ENCODE peak calls at places on chromosome 6, in seven cellular contexts. One of them, this sample, is unnamed.

GRCh38 chr6:137717074-137718073 is 149.7 kb upstream of the TNFAIP3 start:
- DNase-seq in neuronal stem cell: no peak
- DNase-seq in Caco-2: no peak
- DNase-seq in CD8-positive, alpha-beta memory T cell: peak
- DNase-seq in stomach: no peak
- DNase-seq in lung: no peak
- DNase-seq in left ventricle myocardium inferior: no peak
- DNase-seq in this sample: peak

GRCh38 chr6:111011360-111012142 is 29.7 kb downstream of the RPF2 start:
- DNase-seq in Caco-2: peak
- DNase-seq in neuronal stem cell: peak
- DNase-seq in left ventricle myocardium inferior: no peak
- DNase-seq in lung: no peak
- DNase-seq in CD8-positive, alpha-beta memory T cell: no peak
- DNase-seq in stomach: no peak
- DNase-seq in this sample: peak

GRCh38 chr6:165049362-165049761 is 260.0 kb downstream of the C6orf118 start:
- DNase-seq in CD8-positive, alpha-beta memory T cell: no peak
- DNase-seq in neuronal stem cell: peak
- DNase-seq in lung: no peak
- DNase-seq in Caco-2: peak
- DNase-seq in left ventricle myocardium inferior: no peak
- DNase-seq in stomach: no peak
- DNase-seq in this sample: peak

GRCh38 chr6:40733290-40733689 is 146.1 kb upstream of the LRFN2 start:
- DNase-seq in neuronal stem cell: no peak
- DNase-seq in CD8-positive, alpha-beta memory T cell: no peak
- DNase-seq in stomach: no peak
- DNase-seq in lung: no peak
- DNase-seq in left ventricle myocardium inferior: no peak
- DNase-seq in Caco-2: peak
- DNase-seq in this sample: no peak

GRCh38 chr6:165571068-165571682 is 91.9 kb downstream of the PDE10A start:
- DNase-seq in lung: no peak
- DNase-seq in CD8-positive, alpha-beta memory T cell: no peak
- DNase-seq in Caco-2: no peak
- DNase-seq in neuronal stem cell: no peak
- DNase-seq in stomach: no peak
- DNase-seq in left ventricle myocardium inferior: no peak
- DNase-seq in this sample: no peak

GRCh38 chr6:139920027-139920851 is 545.8 kb upstream of the CITED2 start:
- DNase-seq in left ventricle myocardium inferior: no peak
- DNase-seq in CD8-positive, alpha-beta memory T cell: no peak
- DNase-seq in Caco-2: no peak
- DNase-seq in lung: no peak
- DNase-seq in stomach: no peak
- DNase-seq in neuronal stem cell: no peak
- DNase-seq in this sample: no peak

GRCh38 chr6:37481793-37482192 is 17.9 kb downstream of the CCDC167 start:
- DNase-seq in stomach: no peak
- DNase-seq in left ventricle myocardium inferior: no peak
- DNase-seq in neuronal stem cell: no peak
- DNase-seq in lung: no peak
- DNase-seq in CD8-positive, alpha-beta memory T cell: no peak
- DNase-seq in Caco-2: no peak
- DNase-seq in this sample: no peak

GRCh38 chr6:16503919-16504554 is 257.2 kb downstream of the ATXN1 start:
- DNase-seq in Caco-2: no peak
- DNase-seq in stomach: no peak
- DNase-seq in CD8-positive, alpha-beta memory T cell: no peak
- DNase-seq in left ventricle myocardium inferior: no peak
- DNase-seq in lung: no peak
- DNase-seq in neuronal stem cell: no peak
- DNase-seq in this sample: peak

GRCh38 chr6:95120984-95121383 is 456.4 kb upstream of the MANEA start:
- DNase-seq in Caco-2: no peak
- DNase-seq in lung: no peak
- DNase-seq in CD8-positive, alpha-beta memory T cell: no peak
- DNase-seq in neuronal stem cell: no peak
- DNase-seq in left ventricle myocardium inferior: no peak
- DNase-seq in stomach: no peak
- DNase-seq in this sample: no peak

GRCh38 chr6:160534050-160534696 is 129.9 kb downstream of the LPA start:
- DNase-seq in Caco-2: peak
- DNase-seq in lung: peak
- DNase-seq in neuronal stem cell: peak
- DNase-seq in left ventricle myocardium inferior: peak
- DNase-seq in CD8-positive, alpha-beta memory T cell: peak
- DNase-seq in stomach: peak
- DNase-seq in this sample: peak

GRCh38 chr6:119027465-119027864 is 51.0 kb downstream of the FAM184A start:
- DNase-seq in left ventricle myocardium inferior: no peak
- DNase-seq in CD8-positive, alpha-beta memory T cell: no peak
- DNase-seq in neuronal stem cell: no peak
- DNase-seq in lung: no peak
- DNase-seq in stomach: no peak
- DNase-seq in Caco-2: no peak
- DNase-seq in this sample: no peak
- H3K4me3 ChIP-seq in left ventricle myocardium inferior: no peak
- H3K4me3 ChIP-seq in CD8-positive, alpha-beta memory T cell: no peak
- H3K4me3 ChIP-seq in neuronal stem cell: no peak
- H3K4me3 ChIP-seq in lung: no peak
- H3K4me3 ChIP-seq in stomach: no peak
- H3K4me3 ChIP-seq in Caco-2: no peak
- H3K4me3 ChIP-seq in this sample: no peak

GRCh38 chr6:157569543-157569942 is 188.6 kb downstream of the ZDHHC14 start:
- DNase-seq in Caco-2: no peak
- DNase-seq in CD8-positive, alpha-beta memory T cell: no peak
- DNase-seq in lung: no peak
- DNase-seq in left ventricle myocardium inferior: no peak
- DNase-seq in stomach: no peak
- DNase-seq in neuronal stem cell: no peak
- DNase-seq in this sample: peak
- H3K4me3 ChIP-seq in Caco-2: no peak
- H3K4me3 ChIP-seq in CD8-positive, alpha-beta memory T cell: no peak
- H3K4me3 ChIP-seq in lung: no peak
- H3K4me3 ChIP-seq in left ventricle myocardium inferior: no peak
- H3K4me3 ChIP-seq in stomach: no peak
- H3K4me3 ChIP-seq in neuronal stem cell: no peak
- H3K4me3 ChIP-seq in this sample: peak

GRCh38 chr6:11428895-11429294 is 108.7 kb upstream of the TMEM170B start:
- DNase-seq in lung: no peak
- DNase-seq in left ventricle myocardium inferior: no peak
- DNase-seq in CD8-positive, alpha-beta memory T cell: no peak
- DNase-seq in neuronal stem cell: no peak
- DNase-seq in stomach: no peak
- DNase-seq in Caco-2: no peak
- DNase-seq in this sample: no peak
- H3K4me3 ChIP-seq in lung: no peak
- H3K4me3 ChIP-seq in left ventricle myocardium inferior: no peak
- H3K4me3 ChIP-seq in CD8-positive, alpha-beta memory T cell: no peak
- H3K4me3 ChIP-seq in neuronal stem cell: no peak
- H3K4me3 ChIP-seq in stomach: no peak
- H3K4me3 ChIP-seq in Caco-2: no peak
- H3K4me3 ChIP-seq in this sample: no peak

GRCh38 chr6:156662025-156662445 is 115.1 kb upstream of the ARID1B start:
- DNase-seq in neuronal stem cell: no peak
- DNase-seq in lung: no peak
- DNase-seq in Caco-2: peak
- DNase-seq in CD8-positive, alpha-beta memory T cell: no peak
- DNase-seq in stomach: no peak
- DNase-seq in left ventricle myocardium inferior: no peak
- DNase-seq in this sample: peak
- H3K4me3 ChIP-seq in neuronal stem cell: no peak
- H3K4me3 ChIP-seq in lung: no peak
- H3K4me3 ChIP-seq in Caco-2: no peak
- H3K4me3 ChIP-seq in CD8-positive, alpha-beta memory T cell: no peak
- H3K4me3 ChIP-seq in stomach: no peak
- H3K4me3 ChIP-seq in left ventricle myocardium inferior: no peak
- H3K4me3 ChIP-seq in this sample: no peak

GRCh38 chr6:166623318-166623717 is 3.7 kb downstream of the RPS6KA2 start:
- DNase-seq in CD8-positive, alpha-beta memory T cell: no peak
- DNase-seq in stomach: no peak
- DNase-seq in neuronal stem cell: no peak
- DNase-seq in left ventricle myocardium inferior: no peak
- DNase-seq in lung: peak
- DNase-seq in Caco-2: no peak
- DNase-seq in this sample: no peak

GRCh38 chr6:166619912-166620311 is 7.1 kb downstream of the RPS6KA2 start:
- DNase-seq in Caco-2: no peak
- DNase-seq in left ventricle myocardium inferior: no peak
- DNase-seq in CD8-positive, alpha-beta memory T cell: no peak
- DNase-seq in stomach: peak
- DNase-seq in lung: peak
- DNase-seq in neuronal stem cell: no peak
- DNase-seq in this sample: no peak

GRCh38 chr6:166620478-166621113 is 6.5 kb downstream of the RPS6KA2 start:
- DNase-seq in neuronal stem cell: no peak
- DNase-seq in CD8-positive, alpha-beta memory T cell: no peak
- DNase-seq in left ventricle myocardium inferior: no peak
- DNase-seq in Caco-2: no peak
- DNase-seq in lung: no peak
- DNase-seq in stomach: no peak
- DNase-seq in this sample: no peak

GRCh38 chr6:166618866-166619761 is 7.9 kb downstream of the RPS6KA2 start:
- DNase-seq in left ventricle myocardium inferior: no peak
- DNase-seq in Caco-2: no peak
- DNase-seq in lung: no peak
- DNase-seq in CD8-positive, alpha-beta memory T cell: no peak
- DNase-seq in stomach: no peak
- DNase-seq in neuronal stem cell: no peak
- DNase-seq in this sample: no peak

DNA sequence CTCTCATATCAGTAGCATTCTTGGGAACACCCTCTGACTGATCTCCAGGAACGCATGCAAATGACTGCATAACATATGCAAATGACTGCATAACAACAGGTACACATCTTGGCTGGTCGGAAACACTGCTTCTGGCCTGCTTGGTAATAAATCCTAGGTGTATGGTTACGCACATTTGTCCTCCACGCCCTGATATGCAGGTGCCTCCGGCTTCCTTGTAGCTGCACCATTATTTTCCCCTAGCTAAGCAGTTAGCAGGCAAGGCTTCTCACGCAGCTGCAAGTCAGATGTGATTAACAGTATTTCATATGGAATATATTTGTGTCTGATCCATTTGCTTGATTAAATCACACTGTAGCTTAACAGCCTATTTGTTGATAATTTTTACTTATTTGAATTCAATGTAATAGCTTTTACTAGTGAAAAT is 5.9 kb downstream of the RPS6KA2 start:
- DNase-seq in Caco-2: no peak
- DNase-seq in neuronal stem cell: no peak
- DNase-seq in lung: no peak
- DNase-seq in stomach: peak
- DNase-seq in CD8-positive, alpha-beta memory T cell: no peak
- DNase-seq in left ventricle myocardium inferior: no peak
- DNase-seq in this sample: no peak
- H3K4me3 ChIP-seq in Caco-2: no peak
- H3K4me3 ChIP-seq in neuronal stem cell: no peak
- H3K4me3 ChIP-seq in lung: no peak
- H3K4me3 ChIP-seq in stomach: no peak
- H3K4me3 ChIP-seq in CD8-positive, alpha-beta memory T cell: no peak
- H3K4me3 ChIP-seq in left ventricle myocardium inferior: no peak
- H3K4me3 ChIP-seq in this sample: no peak

DNA sequence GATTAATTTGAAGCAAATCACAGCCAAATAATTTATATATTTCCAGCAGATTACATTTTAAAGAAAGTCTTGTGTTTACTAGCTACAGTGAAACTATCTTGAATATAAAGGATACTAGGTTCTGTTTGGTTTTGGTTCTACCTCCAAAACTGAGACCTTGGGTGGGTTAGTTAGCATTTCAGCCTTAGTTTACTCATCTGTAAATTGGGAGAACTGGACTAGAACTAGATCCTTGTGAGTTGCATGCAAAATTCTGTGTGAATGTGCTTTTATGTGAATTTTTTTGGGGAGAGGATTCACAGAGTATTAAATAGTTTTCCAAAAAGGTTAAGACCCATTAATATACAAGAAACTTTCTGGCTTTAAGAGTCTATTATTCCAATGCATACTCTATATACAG is 4.1 kb downstream of the GMNN start:
- DNase-seq in CD8-positive, alpha-beta memory T cell: no peak
- DNase-seq in neuronal stem cell: no peak
- DNase-seq in left ventricle myocardium inferior: no peak
- DNase-seq in lung: no peak
- DNase-seq in Caco-2: no peak
- DNase-seq in stomach: no peak
- DNase-seq in this sample: no peak
- H3K4me3 ChIP-seq in CD8-positive, alpha-beta memory T cell: no peak
- H3K4me3 ChIP-seq in neuronal stem cell: no peak
- H3K4me3 ChIP-seq in left ventricle myocardium inferior: no peak
- H3K4me3 ChIP-seq in lung: no peak
- H3K4me3 ChIP-seq in Caco-2: no peak
- H3K4me3 ChIP-seq in stomach: no peak
- H3K4me3 ChIP-seq in this sample: no peak